ENCODE peak calls at places on chromosomes 11 and 22, in five cellular contexts. One of them, this sample, is unnamed.

GRCh38 chr11:47659273-47659672 is 16.9 kb upstream of the MTCH2 start:
- DNase-seq in SK-N-SH: no peak
- DNase-seq in SJCRH30: no peak
- DNase-seq in Caco-2: no peak
- DNase-seq in CD4-positive, CD25-positive, alpha-beta regulatory T cell: no peak
- DNase-seq in this sample: no peak

GRCh38 chr11:36899796-36900195 is 301.8 kb upstream of the RAG2 start:
- DNase-seq in SK-N-SH: no peak
- DNase-seq in SJCRH30: no peak
- DNase-seq in Caco-2: no peak
- DNase-seq in CD4-positive, CD25-positive, alpha-beta regulatory T cell: no peak
- DNase-seq in this sample: no peak

GRCh38 chr11:73139476-73140198 is 2.5 kb downstream of the FCHSD2 start:
- DNase-seq in SK-N-SH: no peak
- DNase-seq in SJCRH30: no peak
- DNase-seq in Caco-2: no peak
- DNase-seq in CD4-positive, CD25-positive, alpha-beta regulatory T cell: no peak
- DNase-seq in this sample: no peak

GRCh38 chr22:19808873-19809478 is 45.7 kb downstream of the GNB1L start:
- DNase-seq in SK-N-SH: no peak
- DNase-seq in SJCRH30: no peak
- DNase-seq in Caco-2: no peak
- DNase-seq in CD4-positive, CD25-positive, alpha-beta regulatory T cell: no peak
- DNase-seq in this sample: no peak

GRCh38 chr11:119727523-119728081 is 1.4 kb downstream of the NECTIN1 start:
- DNase-seq in SK-N-SH: peak; percentile 74
- DNase-seq in SJCRH30: peak; percentile 48
- DNase-seq in Caco-2: peak; percentile 83
- DNase-seq in CD4-positive, CD25-positive, alpha-beta regulatory T cell: no peak
- DNase-seq in this sample: peak; percentile 25

GRCh38 chr11:33670250-33671011 is 30.2 kb downstream of the C11orf91 start:
- DNase-seq in SK-N-SH: no peak
- DNase-seq in SJCRH30: no peak
- DNase-seq in Caco-2: no peak
- DNase-seq in CD4-positive, CD25-positive, alpha-beta regulatory T cell: no peak
- DNase-seq in this sample: no peak

GRCh38 chr11:34633990-34634725 is 13.3 kb downstream of the EHF start:
- DNase-seq in SK-N-SH: no peak
- DNase-seq in SJCRH30: no peak
- DNase-seq in Caco-2: no peak
- DNase-seq in CD4-positive, CD25-positive, alpha-beta regulatory T cell: no peak
- DNase-seq in this sample: no peak

GRCh38 chr11:79308429-79308828 is 132.4 kb downstream of the TENM4 start:
- DNase-seq in SK-N-SH: no peak
- DNase-seq in SJCRH30: no peak
- DNase-seq in Caco-2: no peak
- DNase-seq in CD4-positive, CD25-positive, alpha-beta regulatory T cell: no peak
- DNase-seq in this sample: no peak

GRCh38 chr22:45996241-45997076 is 19.5 kb upstream of the WNT7B start:
- DNase-seq in SK-N-SH: no peak
- DNase-seq in SJCRH30: peak; percentile 27
- DNase-seq in Caco-2: no peak
- DNase-seq in CD4-positive, CD25-positive, alpha-beta regulatory T cell: no peak
- DNase-seq in this sample: no peak

GRCh38 chr11:100557830-100558611 is 129.1 kb upstream of the ARHGAP42 start:
- DNase-seq in SK-N-SH: no peak
- DNase-seq in SJCRH30: no peak
- DNase-seq in Caco-2: no peak
- DNase-seq in CD4-positive, CD25-positive, alpha-beta regulatory T cell: no peak
- DNase-seq in this sample: no peak

GRCh38 chr22:42717197-42717967 is 3.3 kb downstream of the A4GALT start:
- DNase-seq in SK-N-SH: no peak
- DNase-seq in SJCRH30: no peak
- DNase-seq in Caco-2: peak; percentile 35
- DNase-seq in CD4-positive, CD25-positive, alpha-beta regulatory T cell: no peak
- DNase-seq in this sample: peak; percentile 20

GRCh38 chr11:44618561-44619425 is 53.3 kb downstream of the CD82 start:
- DNase-seq in SK-N-SH: no peak
- DNase-seq in SJCRH30: no peak
- DNase-seq in Caco-2: no peak
- DNase-seq in CD4-positive, CD25-positive, alpha-beta regulatory T cell: no peak
- DNase-seq in this sample: no peak

GRCh38 chr22:19981171-19981960 is 35.3 kb downstream of the ARVCF start:
- DNase-seq in SK-N-SH: no peak
- DNase-seq in SJCRH30: no peak
- DNase-seq in Caco-2: no peak
- DNase-seq in CD4-positive, CD25-positive, alpha-beta regulatory T cell: no peak
- DNase-seq in this sample: no peak

GRCh38 chr11:47507016-47507631 is 45.8 kb downstream of the CELF1 start:
- DNase-seq in SK-N-SH: no peak
- DNase-seq in SJCRH30: no peak
- DNase-seq in Caco-2: no peak
- DNase-seq in CD4-positive, CD25-positive, alpha-beta regulatory T cell: no peak
- DNase-seq in this sample: no peak

GRCh38 chr11:87137711-87138110 is 100.0 kb downstream of the TMEM135 start:
- DNase-seq in SK-N-SH: no peak
- DNase-seq in SJCRH30: no peak
- DNase-seq in Caco-2: no peak
- DNase-seq in CD4-positive, CD25-positive, alpha-beta regulatory T cell: no peak
- DNase-seq in this sample: no peak

GRCh38 chr11:64067257-64067993 is 31.7 kb downstream of the FLRT1 start:
- DNase-seq in SK-N-SH: peak; percentile 68
- DNase-seq in SJCRH30: no peak
- DNase-seq in Caco-2: no peak
- DNase-seq in CD4-positive, CD25-positive, alpha-beta regulatory T cell: no peak
- DNase-seq in this sample: no peak

GRCh38 chr11:90288207-90288821 is 65.5 kb upstream of the CHORDC1 start:
- DNase-seq in SK-N-SH: peak; percentile 47
- DNase-seq in SJCRH30: peak; percentile 37
- DNase-seq in Caco-2: peak; percentile 46
- DNase-seq in CD4-positive, CD25-positive, alpha-beta regulatory T cell: no peak
- DNase-seq in this sample: no peak

GRCh38 chr11:14672635-14673034 is 29.0 kb downstream of the PDE3B start:
- DNase-seq in SK-N-SH: no peak
- DNase-seq in SJCRH30: no peak
- DNase-seq in Caco-2: no peak
- DNase-seq in CD4-positive, CD25-positive, alpha-beta regulatory T cell: no peak
- DNase-seq in this sample: no peak

GRCh38 chr11:48005133-48005532 is 24.8 kb downstream of the PTPRJ start:
- DNase-seq in SK-N-SH: no peak
- DNase-seq in SJCRH30: no peak
- DNase-seq in Caco-2: no peak
- DNase-seq in CD4-positive, CD25-positive, alpha-beta regulatory T cell: peak; percentile 46
- DNase-seq in this sample: no peak

GRCh38 chr22:35399114-35399677 is 744 bp upstream of the MCM5 start:
- DNase-seq in SK-N-SH: peak; percentile 76
- DNase-seq in SJCRH30: peak; percentile 41
- DNase-seq in Caco-2: peak; percentile 36
- DNase-seq in CD4-positive, CD25-positive, alpha-beta regulatory T cell: no peak
- DNase-seq in this sample: peak; percentile 43

GRCh38 chr11:4511267-4511666 is 28.8 kb downstream of the OR52K1 start:
- DNase-seq in SK-N-SH: no peak
- DNase-seq in SJCRH30: no peak
- DNase-seq in Caco-2: no peak
- DNase-seq in CD4-positive, CD25-positive, alpha-beta regulatory T cell: no peak
- DNase-seq in this sample: no peak

GRCh38 chr11:132605794-132606570 is 926.3 kb downstream of the OPCML start:
- DNase-seq in SK-N-SH: no peak
- DNase-seq in SJCRH30: no peak
- DNase-seq in Caco-2: no peak
- DNase-seq in CD4-positive, CD25-positive, alpha-beta regulatory T cell: no peak
- DNase-seq in this sample: no peak

GRCh38 chr11:122421684-122422083 is 233.8 kb upstream of the UBASH3B start:
- DNase-seq in SK-N-SH: no peak
- DNase-seq in SJCRH30: no peak
- DNase-seq in Caco-2: no peak
- DNase-seq in CD4-positive, CD25-positive, alpha-beta regulatory T cell: no peak
- DNase-seq in this sample: no peak

GRCh38 chr22:20728523-20729190 is 45.3 kb upstream of the SERPIND1 start:
- DNase-seq in SK-N-SH: no peak
- DNase-seq in SJCRH30: no peak
- DNase-seq in Caco-2: no peak
- DNase-seq in CD4-positive, CD25-positive, alpha-beta regulatory T cell: no peak
- DNase-seq in this sample: no peak

GRCh38 chr22:42611076-42611475 is 3.6 kb downstream of the POLDIP3 start:
- DNase-seq in SK-N-SH: no peak
- DNase-seq in SJCRH30: no peak
- DNase-seq in Caco-2: no peak
- DNase-seq in CD4-positive, CD25-positive, alpha-beta regulatory T cell: no peak
- DNase-seq in this sample: no peak

DNA sequence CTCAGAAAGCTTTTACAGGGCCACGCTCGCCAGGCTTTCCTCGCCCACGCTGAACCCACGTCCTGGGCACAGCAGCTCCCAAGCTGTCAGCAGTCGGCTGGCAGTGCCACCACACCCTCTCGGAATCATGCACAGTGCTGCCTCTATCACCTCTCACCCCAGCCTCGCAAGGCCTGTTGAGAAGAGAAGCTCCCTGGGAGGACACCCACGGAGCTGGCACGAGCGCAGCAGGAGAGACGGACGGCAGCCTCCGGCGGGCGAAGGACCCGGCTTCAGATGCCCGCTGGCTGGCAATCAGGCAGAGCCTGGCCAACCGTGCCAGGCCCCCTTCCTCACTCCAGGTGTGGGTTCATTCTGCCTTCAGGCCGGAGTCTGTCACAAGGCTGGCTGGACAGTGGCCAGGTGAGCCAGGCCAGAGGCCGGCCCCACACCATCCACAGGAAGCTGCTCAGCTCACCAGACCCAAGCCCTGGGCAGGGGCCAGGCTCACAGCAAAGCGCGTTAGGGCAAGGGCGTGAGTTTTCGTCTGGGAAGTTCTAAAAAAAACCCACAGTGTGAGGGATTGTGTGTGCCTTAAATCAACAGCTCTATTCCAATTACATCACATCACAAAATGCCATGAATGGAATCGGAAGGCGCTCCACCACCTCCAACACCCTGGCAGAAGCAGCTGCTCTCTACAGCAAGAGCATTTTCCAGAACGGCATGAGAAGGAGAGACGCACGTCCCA is 33.2 kb downstream of the TOLLIP start:
- DNase-seq in SK-N-SH: peak; percentile 58
- DNase-seq in SJCRH30: no peak
- DNase-seq in Caco-2: no peak
- DNase-seq in CD4-positive, CD25-positive, alpha-beta regulatory T cell: no peak
- DNase-seq in this sample: no peak
- H3K9me3 ChIP-seq in SK-N-SH: no peaks in the 10 kb centered on the region
- H3K9me3 ChIP-seq in SJCRH30: no peaks in the 10 kb centered on the region
- H3K9me3 ChIP-seq in Caco-2: no peaks in the 10 kb centered on the region
- H3K9me3 ChIP-seq in CD4-positive, CD25-positive, alpha-beta regulatory T cell: no peaks in the 10 kb centered on the region
- H3K9me3 ChIP-seq in this sample: no peaks in the 10 kb centered on the region

DNA sequence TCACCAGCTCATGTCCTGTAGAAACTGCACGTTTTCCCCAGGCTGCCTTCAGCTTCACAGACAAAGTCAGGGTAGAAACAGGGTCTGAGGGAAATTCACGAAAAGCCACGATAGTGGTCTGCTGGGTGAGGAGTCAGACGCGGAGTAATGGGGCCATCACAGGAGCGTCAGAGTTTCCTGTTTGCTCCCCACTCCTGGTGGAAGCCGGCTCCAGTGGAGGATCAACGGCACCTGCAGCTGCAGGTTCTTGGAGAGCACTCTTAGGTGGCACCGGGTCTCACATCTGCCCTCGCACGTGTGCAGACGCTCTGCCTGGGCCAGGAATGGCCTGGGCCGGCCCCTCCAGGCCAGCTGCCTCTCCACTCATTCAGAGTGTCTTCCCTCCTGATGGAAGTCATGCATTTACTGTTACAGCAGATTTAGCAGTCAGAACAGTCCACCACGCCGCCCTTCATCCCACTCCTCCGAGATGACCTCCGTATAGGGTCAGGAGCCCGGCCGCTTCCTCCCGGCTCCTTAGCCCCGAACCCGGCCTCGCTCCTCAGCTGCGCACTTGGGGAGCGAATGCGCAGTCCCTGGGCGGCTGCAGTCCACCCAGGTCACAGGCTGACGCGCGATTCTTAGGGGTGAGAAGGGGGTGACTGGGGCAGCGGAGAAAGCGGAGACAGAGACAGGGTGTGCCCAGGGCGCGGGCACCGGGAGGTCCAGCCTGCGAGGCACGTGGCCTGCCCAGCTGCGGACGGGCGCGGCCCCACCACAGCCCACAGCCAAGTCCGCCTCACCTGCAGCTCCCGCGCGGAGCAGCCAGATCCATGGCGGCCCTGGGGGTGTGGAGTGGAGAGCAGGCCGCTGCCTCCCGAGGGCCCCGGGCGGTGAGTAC is 286.9 kb downstream of the BRD1 start:
- DNase-seq in SK-N-SH: no peak
- DNase-seq in SJCRH30: no peak
- DNase-seq in Caco-2: no peak
- DNase-seq in CD4-positive, CD25-positive, alpha-beta regulatory T cell: no peak
- DNase-seq in this sample: no peak
- H3K9me3 ChIP-seq in SK-N-SH: no peaks in the 10 kb centered on the region
- H3K9me3 ChIP-seq in SJCRH30: no peaks in the 10 kb centered on the region
- H3K9me3 ChIP-seq in Caco-2: no peaks in the 10 kb centered on the region
- H3K9me3 ChIP-seq in CD4-positive, CD25-positive, alpha-beta regulatory T cell: no peaks in the 10 kb centered on the region
- H3K9me3 ChIP-seq in this sample: no peaks in the 10 kb centered on the region

GRCh38 chr22:49519117-49519737 is 308.4 kb downstream of the BRD1 start:
- DNase-seq in SK-N-SH: no peak
- DNase-seq in SJCRH30: no peak
- DNase-seq in Caco-2: no peak
- DNase-seq in CD4-positive, CD25-positive, alpha-beta regulatory T cell: no peak
- DNase-seq in this sample: no peak

GRCh38 chr22:49517721-49518120 is 310.0 kb downstream of the BRD1 start:
- DNase-seq in SK-N-SH: no peak
- DNase-seq in SJCRH30: no peak
- DNase-seq in Caco-2: no peak
- DNase-seq in CD4-positive, CD25-positive, alpha-beta regulatory T cell: no peak
- DNase-seq in this sample: no peak

GRCh38 chr22:49517211-49517610 is 310.5 kb downstream of the BRD1 start:
- DNase-seq in SK-N-SH: no peak
- DNase-seq in SJCRH30: no peak
- DNase-seq in Caco-2: no peak
- DNase-seq in CD4-positive, CD25-positive, alpha-beta regulatory T cell: no peak
- DNase-seq in this sample: no peak

GRCh38 chr22:49515486-49515885 is 312.2 kb downstream of the BRD1 start:
- DNase-seq in SK-N-SH: no peak
- DNase-seq in SJCRH30: no peak
- DNase-seq in Caco-2: peak; percentile 19
- DNase-seq in CD4-positive, CD25-positive, alpha-beta regulatory T cell: no peak
- DNase-seq in this sample: peak; percentile 18

DNA sequence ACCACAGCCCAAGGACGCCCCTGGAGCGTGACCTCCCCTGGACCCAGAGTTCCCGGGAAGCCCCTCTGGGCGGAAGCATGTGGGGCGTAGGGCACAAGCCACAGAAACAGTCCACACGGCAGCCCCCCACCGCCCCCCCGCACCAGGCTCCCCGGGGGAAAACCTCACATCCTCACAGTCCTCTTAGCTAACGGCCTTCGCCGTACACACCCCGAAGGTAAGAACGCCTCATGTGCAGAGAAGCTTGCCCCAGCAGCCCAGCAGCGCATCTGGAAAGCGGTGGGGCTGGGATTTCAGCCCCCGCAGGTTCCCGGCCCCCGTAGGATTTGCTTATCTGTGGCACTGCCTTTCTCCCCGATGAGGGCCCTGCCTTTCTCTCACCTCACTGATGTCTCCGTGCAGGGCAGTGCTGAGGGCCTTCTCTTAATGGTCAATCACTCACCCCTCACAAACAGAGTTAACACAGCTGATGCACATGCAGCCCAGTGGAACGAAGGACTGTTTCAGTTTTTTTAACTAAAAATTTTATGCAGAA is 309.2 kb downstream of the BRD1 start:
- DNase-seq in SK-N-SH: no peak
- DNase-seq in SJCRH30: no peak
- DNase-seq in Caco-2: no peak
- DNase-seq in CD4-positive, CD25-positive, alpha-beta regulatory T cell: no peak
- DNase-seq in this sample: no peak
- H3K9me3 ChIP-seq in SK-N-SH: no peaks in the 10 kb centered on the region
- H3K9me3 ChIP-seq in SJCRH30: no peaks in the 10 kb centered on the region
- H3K9me3 ChIP-seq in Caco-2: no peaks in the 10 kb centered on the region
- H3K9me3 ChIP-seq in CD4-positive, CD25-positive, alpha-beta regulatory T cell: no peaks in the 10 kb centered on the region
- H3K9me3 ChIP-seq in this sample: no peaks in the 10 kb centered on the region

GRCh38 chr11:55707029-55707428 is 45.0 kb downstream of the OR4C6 start:
- DNase-seq in SK-N-SH: peak; percentile 16
- DNase-seq in SJCRH30: peak; percentile 72
- DNase-seq in Caco-2: peak; percentile 51
- DNase-seq in CD4-positive, CD25-positive, alpha-beta regulatory T cell: no peak
- DNase-seq in this sample: no peak
- H3K9me3 ChIP-seq in SK-N-SH: no peaks in the 10 kb centered on the region
- H3K9me3 ChIP-seq in SJCRH30: no peaks in the 10 kb centered on the region
- H3K9me3 ChIP-seq in Caco-2: no peaks in the 10 kb centered on the region
- H3K9me3 ChIP-seq in CD4-positive, CD25-positive, alpha-beta regulatory T cell: no peaks in the 10 kb centered on the region
- H3K9me3 ChIP-seq in this sample: peaks cover 4% of the 10 kb centered on the region

This sample was measured in DND-41.